ENCODE peak calls at places on chromosomes 5 and 9, in six cellular contexts. N, F, O, P, Q and Z are unnamed samples.

GRCh38 chr9:97703437-97704326 is 6.5 kb upstream of the XPA start:
- DNase-seq in N (peak), O (peak), Q (no peak), P (peak), F (no peak), Z (peak)

GRCh38 chr5:6632931-6633468 is at the start of the genes NSUN2 and SRD5A1:
- DNase-seq in P (peak), N (peak), Q (peak), F (peak), O (peak), Z (peak)

GRCh38 chr9:97742545-97742944 is 45.4 kb upstream of the XPA start:
- DNase-seq in O (no peak), F (no peak), P (no peak), Q (no peak), N (no peak), Z (no peak)

GRCh38 chr9:130364619-130365322 is 80.0 kb upstream of the ASS1 start:
- DNase-seq in F (no peak), O (no peak), Q (no peak), N (peak), P (no peak), Z (no peak)

GRCh38 chr9:33794560-33794959 is 801 bp upstream of the PRSS3 start:
- DNase-seq in F (no peak), Q (no peak), O (peak), P (no peak), N (peak), Z (no peak)

GRCh38 chr9:33101104-33101951 is 24.9 kb upstream of the SMU1 start:
- DNase-seq in O (no peak), F (no peak), P (peak), Q (no peak), N (peak), Z (peak)

GRCh38 chr9:112866662-112867274 is 23.9 kb downstream of the SLC46A2 start:
- DNase-seq in N (peak), O (no peak), Q (no peak), P (peak), F (no peak), Z (no peak)

GRCh38 chr5:132420706-132421272 is 51.3 kb downstream of the SLC22A5 start:
- DNase-seq in O (no peak), N (no peak), P (no peak), Q (peak), F (no peak), Z (no peak)

GRCh38 chr5:78003914-78004313 is 227.8 kb upstream of the TBCA start:
- DNase-seq in F (no peak), P (no peak), O (no peak), N (no peak), Q (no peak), Z (no peak)

GRCh38 chr5:154129868-154130267 is 60.7 kb upstream of the GALNT10 start:
- DNase-seq in N (no peak), Q (no peak), P (no peak), F (no peak), O (no peak), Z (no peak)

GRCh38 chr9:136671646-136672430 is 9.1 kb downstream of the EGFL7 start:
- DNase-seq in Q (peak), F (no peak), N (peak), P (peak), O (peak), Z (no peak)

GRCh38 chr9:135715056-135715595 is 13.1 kb downstream of the KCNT1 start:
- DNase-seq in F (peak), P (no peak), Q (no peak), O (no peak), N (no peak), Z (no peak)

GRCh38 chr5:149938791-149939358 is 5.7 kb downstream of the PDE6A start:
- DNase-seq in P (peak), F (no peak), O (peak), Q (no peak), N (peak), Z (peak)

GRCh38 chr9:33506626-33507370 is 17.3 kb upstream of the ANKRD18B start:
- DNase-seq in Q (no peak), P (peak), O (peak), F (no peak), N (peak), Z (peak)

GRCh38 chr9:18115131-18115530 is 358.8 kb upstream of the ADAMTSL1 start:
- DNase-seq in N (no peak), P (peak), Q (no peak), F (no peak), O (no peak), Z (no peak)

GRCh38 chr9:88932766-88933165 is 58.5 kb upstream of the S1PR3 start:
- DNase-seq in P (no peak), F (no peak), Q (no peak), O (no peak), N (no peak), Z (no peak)

GRCh38 chr5:168786142-168786541 is 207.0 kb upstream of the PANK3 start:
- DNase-seq in O (peak), N (peak), F (no peak), Q (no peak), P (no peak), Z (no peak)

GRCh38 chr9:112858625-112859147 is 32.0 kb downstream of the SLC46A2 start:
- DNase-seq in N (no peak), P (peak), Q (peak), F (no peak), O (no peak), Z (no peak)

GRCh38 chr9:98430535-98430934 is 175.1 kb upstream of the TBC1D2 start:
- DNase-seq in F (no peak), P (peak), Q (no peak), N (no peak), O (no peak), Z (no peak)

GRCh38 chr5:59562756-59563389 is 330.7 kb downstream of the PDE4D start:
- DNase-seq in O (peak), N (peak), Q (peak), F (no peak), P (no peak), Z (peak)

GRCh38 chr9:89137548-89138462 is 40.8 kb downstream of the SHC3 start:
- DNase-seq in Q (no peak), N (peak), F (peak), O (peak), P (peak), Z (peak)

GRCh38 chr9:69535911-69536310 is 136.3 kb downstream of the APBA1 start:
- DNase-seq in Q (no peak), O (no peak), P (no peak), F (no peak), N (no peak), Z (peak)

GRCh38 chr5:117177302-117177701 is 602.7 kb upstream of the SEMA6A start:
- DNase-seq in O (no peak), P (no peak), F (no peak), Q (no peak), N (no peak), Z (no peak)

GRCh38 chr9:110700953-110701352 is 32.4 kb downstream of the MUSK start:
- DNase-seq in F (no peak), O (no peak), Q (no peak), P (peak), N (peak), Z (peak)

GRCh38 chr9:4318741-4319140 is 18.9 kb upstream of the GLIS3 start:
- DNase-seq in P (peak), F (no peak), Q (no peak), N (no peak), O (no peak), Z (no peak)

GRCh38 chr5:132342291-132343180 is 27.0 kb upstream of the SLC22A5 start:
- DNase-seq in Q (no peak), O (no peak), F (no peak), P (no peak), N (no peak), Z (no peak)

GRCh38 chr5:66174338-66174737 is 30.2 kb downstream of the SREK1 start:
- DNase-seq in N (peak), O (no peak), Q (no peak), P (peak), F (no peak), Z (peak)

GRCh38 chr9:133506653-133507038 is 18.1 kb downstream of the MYMK start:
- DNase-seq in O (peak), N (peak), Q (no peak), F (no peak), P (peak), Z (peak)

GRCh38 chr9:94801242-94801641 is 74.7 kb downstream of the AOPEP start:
- DNase-seq in F (no peak), O (no peak), Q (no peak), P (no peak), N (no peak), Z (no peak)

GRCh38 chr5:19322716-19323485 is 665.1 kb downstream of the CDH18 start:
- DNase-seq in Q (no peak), N (peak), F (no peak), O (peak), P (no peak), Z (no peak)

GRCh38 chr5:88190106-88190834 is 78.4 kb downstream of the TMEM161B start:
- DNase-seq in P (no peak), O (no peak), Q (no peak), F (no peak), N (peak), Z (no peak)

GRCh38 chr5:149666212-149666852 is 63.8 kb upstream of the PPARGC1B start:
- DNase-seq in P (peak), F (no peak), Q (no peak), N (peak), O (no peak), Z (no peak)

GRCh38 chr5:166499452-166500240 is 1791.8 kb upstream of the WWC1 start:
- DNase-seq in N (no peak), O (no peak), P (no peak), Q (no peak), F (no peak), Z (no peak)

GRCh38 chr9:5642170-5642569 is 13.3 kb downstream of the RIC1 start:
- DNase-seq in O (no peak), P (no peak), F (no peak), N (no peak), Q (no peak), Z (no peak)

GRCh38 chr9:81969971-81970370 is 18.6 kb upstream of the SPATA31D1 start:
- DNase-seq in P (no peak), N (peak), Q (no peak), F (no peak), O (no peak), Z (no peak)
- TF ChIP-seq CTCF in P (no peak), N (no peak), Q (no peak), F (no peak), O (no peak), Z (no peak)

GRCh38 chr9:35490155-35490909 is 421 bp downstream of the RUSC2 start:
- DNase-seq in N (no peak), Q (peak), P (no peak), O (no peak), F (peak), Z (no peak)
- TF ChIP-seq CTCF in N (no peak), Q (peak), P (no peak), O (no peak), F (no peak), Z (no peak)

DNA sequence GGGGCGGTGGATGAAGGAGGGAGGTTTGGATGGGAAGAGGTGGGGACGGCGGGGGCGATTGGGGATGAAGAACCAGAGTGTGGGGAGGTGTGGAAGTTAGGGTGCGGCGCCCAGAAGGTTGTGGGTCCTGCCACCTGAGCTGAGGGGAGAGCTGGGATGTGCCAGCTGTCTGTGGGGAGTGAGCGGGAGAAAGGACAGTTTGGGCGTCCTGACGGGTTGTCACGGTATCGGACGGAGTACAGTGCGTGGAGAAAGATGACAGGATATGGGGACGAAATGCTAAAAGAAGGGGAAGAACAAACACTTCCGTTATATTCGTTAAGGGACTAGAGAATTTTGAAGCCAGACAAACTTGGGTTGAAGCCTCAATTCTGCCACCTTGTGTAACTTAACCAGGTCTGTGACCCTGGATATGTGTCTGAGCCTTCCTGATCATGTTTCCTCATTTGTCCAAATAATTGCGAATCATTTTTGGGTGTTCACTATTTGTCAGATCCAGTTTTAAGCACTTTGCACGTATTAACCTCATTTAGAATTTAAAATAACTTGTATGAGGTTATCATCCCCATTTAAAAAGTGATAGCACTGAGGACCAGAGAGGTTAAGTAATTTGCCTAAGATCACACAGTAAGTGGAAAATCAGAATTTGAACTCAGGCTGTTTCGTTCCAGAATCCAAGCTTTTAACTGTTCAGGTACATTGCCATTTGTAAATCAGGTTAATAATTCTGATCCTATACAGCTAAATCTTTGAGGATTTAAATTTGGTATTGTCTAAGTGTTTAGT is 689 bp downstream of the CNTRL start:
- DNase-seq in Q (peak), O (no peak), F (no peak), N (peak), P (no peak), Z (peak)
- TF ChIP-seq CTCF in Q (no peak), O (no peak), F (no peak), N (peak), P (no peak), Z (peak)

DNA sequence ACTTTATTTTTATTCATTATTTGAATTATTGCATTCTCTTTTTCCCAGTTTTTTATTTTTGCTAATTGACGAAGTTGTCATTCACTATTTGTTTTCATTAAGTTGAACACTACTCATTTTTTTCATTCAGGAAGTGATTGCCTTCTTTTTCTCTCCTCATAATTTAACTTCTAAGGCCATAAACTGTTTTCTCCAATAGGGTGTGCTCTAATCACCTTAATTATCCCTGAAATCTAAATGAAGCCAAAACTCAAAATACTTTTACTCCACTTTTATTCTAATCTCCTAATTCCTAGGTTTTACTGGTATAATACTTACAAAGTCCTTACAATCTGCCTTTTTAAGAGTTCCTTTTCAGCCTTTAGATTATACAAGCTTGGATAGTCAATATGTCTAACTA is 2.9 kb upstream of the OR13C2 start:
- DNase-seq in Q (no peak), O (no peak), F (no peak), P (no peak), N (peak), Z (no peak)
- TF ChIP-seq CTCF in Q (no peak), O (no peak), F (no peak), P (no peak), N (peak), Z (peak)

DNA sequence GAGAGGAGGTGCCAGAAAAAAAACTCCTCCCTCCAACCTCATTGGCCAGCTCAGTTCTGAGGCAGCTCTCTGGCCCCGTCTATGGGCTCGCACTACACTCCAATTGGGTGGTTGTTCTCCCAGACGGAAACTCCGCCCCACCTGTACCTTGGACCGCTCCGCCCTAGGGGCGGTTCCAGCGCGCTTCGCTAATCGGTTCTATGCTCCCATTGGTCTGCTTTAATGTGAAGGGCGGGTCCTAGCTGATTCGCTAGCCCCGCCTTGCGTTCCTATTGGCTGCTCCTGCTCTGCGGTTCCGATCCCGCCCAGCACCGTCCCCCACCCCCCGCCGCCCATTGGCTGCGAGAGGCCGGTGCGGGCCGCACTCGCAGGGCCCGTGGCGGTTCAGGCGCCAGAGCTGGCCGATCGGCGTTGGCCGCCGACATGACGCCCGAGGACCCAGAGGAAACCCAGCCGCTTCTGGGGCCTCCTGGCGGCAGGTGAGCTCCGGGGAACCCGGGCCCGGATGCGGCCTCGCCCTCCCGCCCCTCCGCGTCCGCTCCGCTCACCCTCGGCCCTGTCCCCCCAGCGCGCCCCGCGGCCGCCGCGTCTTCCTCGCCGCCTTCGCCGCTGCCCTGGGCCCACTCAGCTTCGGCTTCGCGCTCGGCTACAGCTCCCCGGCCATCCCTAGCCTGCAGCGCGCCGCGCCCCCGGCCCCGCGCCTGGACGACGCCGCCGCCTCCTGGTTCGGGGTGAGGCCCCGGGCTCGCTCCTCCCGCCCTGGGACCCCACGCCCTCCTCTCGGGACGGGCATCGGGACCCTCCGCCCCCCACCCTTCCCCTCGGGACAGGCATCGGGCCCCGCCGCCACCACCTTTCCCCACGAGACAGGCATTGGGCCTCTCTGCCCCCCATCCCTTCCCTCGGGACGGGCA is at the start of gene SLC2A8:
- DNase-seq in Q (peak), P (peak), F (peak), O (peak), N (peak), Z (peak)
- TF ChIP-seq CTCF in Q (peak), P (no peak), F (no peak), O (no peak), N (peak), Z (peak)

DNA sequence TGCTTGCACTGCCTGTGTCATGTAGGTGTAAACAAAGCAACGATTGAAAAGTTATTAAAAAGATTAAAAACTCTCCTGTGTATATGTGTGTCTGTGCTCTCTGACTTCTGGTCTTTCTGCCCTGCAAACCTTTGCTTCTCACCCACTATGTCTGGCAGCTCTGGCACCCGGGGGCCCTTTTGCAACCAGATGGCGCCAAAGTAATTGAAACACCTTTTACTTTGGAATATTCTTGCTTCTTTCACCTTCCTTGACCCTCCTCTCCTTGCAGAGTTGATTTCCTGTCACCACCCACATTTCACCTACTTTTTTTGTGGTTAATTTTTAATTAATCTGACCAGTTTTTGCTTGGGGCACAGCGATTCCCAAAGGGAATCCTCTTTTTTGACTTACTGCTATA is 275.5 kb downstream of the ARHGEF28 start:
- DNase-seq in F (no peak), N (no peak), O (peak), P (no peak), Q (no peak), Z (no peak)
- TF ChIP-seq CTCF in F (no peak), N (no peak), O (peak), P (no peak), Q (no peak), Z (peak)

DNA sequence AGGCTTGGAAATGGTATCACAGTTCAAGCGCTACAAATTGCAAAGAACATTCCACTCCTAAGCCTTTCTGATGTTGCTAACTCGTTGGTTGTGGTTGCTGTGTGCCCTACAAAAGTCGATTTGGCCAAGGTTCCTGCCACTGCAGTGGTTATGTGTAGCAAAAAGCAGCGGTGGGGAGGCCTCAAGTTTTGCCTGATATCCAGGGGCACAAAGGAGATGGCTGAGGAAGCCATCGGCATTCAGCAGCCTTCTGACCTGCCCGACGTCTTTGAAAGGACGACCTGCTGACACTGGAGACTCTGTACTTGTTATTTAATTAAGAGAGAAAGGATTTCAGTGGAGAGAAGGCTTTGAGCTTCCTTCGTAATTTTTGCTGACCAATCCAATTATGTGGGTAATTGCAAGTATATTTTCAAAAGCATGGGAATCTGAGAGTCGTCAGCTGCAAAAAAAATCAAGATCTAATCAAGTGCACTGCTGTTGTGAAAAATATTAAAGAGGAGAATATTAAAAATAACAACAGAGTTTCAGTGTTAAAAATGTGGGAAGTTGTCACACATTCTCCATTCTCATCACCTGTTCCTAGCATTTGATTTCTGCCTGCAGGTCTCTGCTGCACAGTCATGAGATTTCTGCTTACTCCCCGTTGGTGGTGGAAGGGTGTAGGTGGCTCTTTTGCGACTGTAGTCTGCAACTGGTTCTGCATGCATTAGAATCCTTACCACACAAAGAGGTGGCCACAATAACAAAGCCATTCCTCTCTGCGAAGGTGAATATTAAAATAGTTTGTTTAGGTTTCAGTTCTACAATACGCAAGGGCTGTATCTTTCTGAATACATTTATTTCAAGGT is 319.2 kb downstream of the IRX2 start:
- DNase-seq in O (no peak), N (no peak), F (no peak), P (no peak), Q (no peak), Z (no peak)
- TF ChIP-seq CTCF in O (no peak), N (no peak), F (no peak), P (no peak), Q (no peak), Z (no peak)

GRCh38 chr5:431711-432050 is 11.3 kb upstream of the EXOC3 start:
- DNase-seq in O (no peak), P (no peak), N (no peak), Q (no peak), F (no peak), Z (no peak)
- TF ChIP-seq CTCF in O (no peak), P (no peak), N (no peak), Q (no peak), F (no peak), Z (no peak)